ENCODE peak calls at places on chromosome 12, in six cellular contexts. K is tibial nerve, H is Peyer's patch, Z is ovary, B is IMR-90, F is sigmoid colon. W is an unnamed sample.

GRCh38 chr12:68290126-68290525 is 36.7 kb upstream of the IL22 start:
- DNase-seq in K (no peak), H (no peak), Z (no peak), B (no peak), F (no peak), W (no peak)

GRCh38 chr12:110284597-110284996 is 3.5 kb downstream of the ATP2A2 start:
- DNase-seq in K (no peak), H (no peak), Z (no peak), B (no peak), F (no peak), W (no peak)

GRCh38 chr12:1162083-1162760 is 171.2 kb downstream of the ERC1 start:
- DNase-seq in K (no peak), H (no peak), Z (no peak), B (no peak), F (no peak), W (no peak)

GRCh38 chr12:31574803-31575573 is 15.9 kb downstream of the DENND5B start:
- DNase-seq in K (no peak), H (no peak), Z (no peak), B (peak; percentile 55), F (no peak), W (no peak)

GRCh38 chr12:96047621-96048211 is 12.3 kb upstream of the LTA4H start:
- DNase-seq in K (peak; percentile 29), H (no peak), Z (no peak), B (peak; percentile 72), F (peak; percentile 71), W (no peak)

GRCh38 chr12:59839514-59839913 is 243.7 kb downstream of the SLC16A7 start:
- DNase-seq in K (no peak), H (no peak), Z (no peak), B (peak; percentile 38), F (no peak), W (no peak)

GRCh38 chr12:95848575-95849388 is 10.0 kb upstream of the SNRPF start:
- DNase-seq in K (no peak), H (no peak), Z (no peak), B (peak; percentile 48), F (no peak), W (peak; percentile 59)

GRCh38 chr12:19752712-19753111 is 313.4 kb downstream of the AEBP2 start:
- DNase-seq in K (no peak), H (no peak), Z (no peak), B (peak; percentile 23), F (no peak), W (no peak)

GRCh38 chr12:63844391-63845341 is at the start of gene SRGAP1:
- DNase-seq in K (peak; percentile 69), H (peak; percentile 56), Z (peak; percentile 85), B (peak; percentile 73), F (peak; percentile 86), W (peak; percentile 82)

GRCh38 chr12:29566441-29566840 is 69.0 kb upstream of the OVCH1 start:
- DNase-seq in K (no peak), H (no peak), Z (no peak), B (peak; percentile 37), F (no peak), W (no peak)

GRCh38 chr12:2129076-2129475 is 76.3 kb downstream of the CACNA1C start:
- DNase-seq in K (no peak), H (no peak), Z (no peak), B (peak; percentile 75), F (peak; percentile 87), W (no peak)

GRCh38 chr12:120702629-120703028 is 7.6 kb upstream of the UNC119B start:
- DNase-seq in K (no peak), H (no peak), Z (no peak), B (no peak), F (no peak), W (peak; percentile 13)

GRCh38 chr12:94762259-94762942 is 112.0 kb upstream of the TMCC3 start:
- DNase-seq in K (no peak), H (no peak), Z (no peak), B (no peak), F (no peak), W (no peak)

GRCh38 chr12:46449161-46449715 is 76.7 kb upstream of the SLC38A2 start:
- DNase-seq in K (no peak), H (no peak), Z (no peak), B (no peak), F (no peak), W (no peak)

GRCh38 chr12:2011641-2012607 is 7.7 kb upstream of the DCP1B start:
- DNase-seq in K (no peak), H (no peak), Z (no peak), B (peak; percentile 9), F (no peak), W (no peak)

GRCh38 chr12:117818400-117818799 is 150.4 kb downstream of the KSR2 start:
- DNase-seq in K (no peak), H (no peak), Z (no peak), B (no peak), F (no peak), W (no peak)

GRCh38 chr12:57514720-57515467 is 5.4 kb downstream of the DDIT3 start:
- DNase-seq in K (no peak), H (no peak), Z (no peak), B (no peak), F (no peak), W (no peak)

GRCh38 chr12:818733-819132 is 66.4 kb downstream of the WNK1 start:
- DNase-seq in K (no peak), H (no peak), Z (no peak), B (peak; percentile 13), F (no peak), W (no peak)

GRCh38 chr12:31008241-31008711 is 65.4 kb upstream of the DDX11 start:
- DNase-seq in K (no peak), H (peak; percentile 23), Z (no peak), B (no peak), F (peak; percentile 52), W (no peak)

GRCh38 chr12:109645194-109645593 is 68.4 kb upstream of the FAM222A start:
- DNase-seq in K (no peak), H (no peak), Z (no peak), B (no peak), F (no peak), W (no peak)

GRCh38 chr12:110920324-110920910 is at the start of gene MYL2:
- DNase-seq in K (no peak), H (no peak), Z (no peak), B (no peak), F (no peak), W (no peak)

GRCh38 chr12:88202500-88202899 is 60.4 kb downstream of the TMTC3 start:
- DNase-seq in K (no peak), H (no peak), Z (no peak), B (peak; percentile 13), F (no peak), W (no peak)

GRCh38 chr12:113424915-113425823 is 3.0 kb downstream of the SDSL start:
- DNase-seq in K (peak; percentile 56), H (peak; percentile 77), Z (peak; percentile 64), B (peak; percentile 48), F (no peak), W (peak; percentile 56)

GRCh38 chr12:116015525-116015924 is 262.0 kb downstream of the MED13L start:
- DNase-seq in K (no peak), H (no peak), Z (no peak), B (peak; percentile 68), F (no peak), W (no peak)

GRCh38 chr12:124842800-124843510 is 20.7 kb downstream of the SCARB1 start:
- DNase-seq in K (no peak), H (no peak), Z (peak; percentile 75), B (no peak), F (no peak), W (no peak)
- TF ChIP-seq POLR2A in K (no peak), H (no peak), Z (no peak), B (no peak), F (no peak), W (no peak)

GRCh38 chr12:4286771-4287317 is 13.3 kb downstream of the CCND2 start:
- DNase-seq in K (no peak), H (no peak), Z (no peak), B (no peak), F (no peak), W (no peak)

GRCh38 chr12:4288296-4289019 is 14.9 kb downstream of the CCND2 start:
- DNase-seq in K (no peak), H (no peak), Z (no peak), B (no peak), F (no peak), W (no peak)

GRCh38 chr12:4290011-4290790 is 16.6 kb downstream of the CCND2 start:
- DNase-seq in K (no peak), H (no peak), Z (no peak), B (no peak), F (no peak), W (no peak)

GRCh38 chr12:4287325-4288290 is 14.0 kb downstream of the CCND2 start:
- DNase-seq in K (no peak), H (no peak), Z (no peak), B (no peak), F (no peak), W (no peak)

GRCh38 chr12:4289334-4289878 is 15.8 kb downstream of the CCND2 start:
- DNase-seq in K (no peak), H (no peak), Z (no peak), B (no peak), F (no peak), W (no peak)
- H3K4me1 ChIP-seq in K (peaks cover 32% of the 10 kb centered on the region), H (no peaks in the 10 kb centered on the region), Z (no peaks in the 10 kb centered on the region), B (no peaks in the 10 kb centered on the region), F (no peaks in the 10 kb centered on the region), W (no peaks in the 10 kb centered on the region)

GRCh38 chr12:6613776-6614512 is 6.8 kb upstream of the CHD4 start:
- DNase-seq in K (peak; percentile 86), H (peak; percentile 92), Z (peak; percentile 96), B (peak; percentile 99), F (peak; percentile 98), W (peak; percentile 97)
- TF ChIP-seq CTCF in K (no peak), H (no peak), Z (no peak), B (peak; percentile 8), F (no peak), W (no peak)

GRCh38 chr12:15882055-15882971 is at the start of gene STRAP:
- DNase-seq in K (peak; percentile 96), H (peak; percentile 99), Z (peak; percentile 99), B (peak; percentile 97), F (peak; percentile 99), W (peak; percentile 96)
- TF ChIP-seq POLR2A in K (peak; percentile 99), H (peak; percentile 96), Z (peak; percentile 99), B (peak; percentile 95), F (peak; percentile 99), W (peak; percentile 100)

DNA sequence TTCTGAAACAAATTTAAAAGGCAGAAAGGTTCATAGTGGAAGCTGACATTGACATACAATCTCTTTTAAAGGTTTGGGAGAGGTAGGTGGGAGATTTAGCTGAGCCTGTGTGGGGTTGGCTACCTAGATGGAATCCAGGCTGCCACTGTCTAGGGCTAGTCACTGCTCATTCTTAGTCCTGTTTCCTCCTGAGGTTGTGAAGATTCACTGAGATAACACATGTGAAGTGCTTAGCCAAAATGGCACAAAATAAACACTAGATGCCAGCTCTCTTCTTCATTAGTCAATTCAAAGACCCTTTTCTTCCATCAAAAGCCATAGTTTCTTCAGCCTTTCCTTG is 3.3 kb downstream of the MYF6 start:
- DNase-seq in K (no peak), H (no peak), Z (no peak), B (no peak), F (no peak), W (no peak)
- H3K4me1 ChIP-seq in K (no peaks in the 10 kb centered on the region), H (no peaks in the 10 kb centered on the region), Z (no peaks in the 10 kb centered on the region), B (no peaks in the 10 kb centered on the region), F (no peaks in the 10 kb centered on the region), W (peaks cover 4% of the 10 kb centered on the region)

W was measured in thyroid gland.